ENCODE peak calls at places on chromosome 15, in four cellular contexts. V is midbrain, G is type B pancreatic cell, H is cardiac muscle cell. R is an unnamed sample.

GRCh38 chr15:41777421-41777973 is 3.2 kb downstream of the MAPKBP1 start:
- DNase-seq in V (no peak), H (no peak), G (no peak), R (no peak)

GRCh38 chr15:32956006-32956405 is 238.2 kb downstream of the GREM1 start:
- DNase-seq in G (no peak), V (peak; percentile 48), H (peak; percentile 40), R (no peak)

GRCh38 chr15:85316244-85316934 is 64.0 kb upstream of the AKAP13 start:
- DNase-seq in V (no peak), H (peak; percentile 25), G (no peak), R (no peak)

GRCh38 chr15:35545316-35545824 is 595 bp downstream of the DPH6 start:
- DNase-seq in G (no peak), H (peak; percentile 54), V (no peak), R (no peak)

GRCh38 chr15:47764666-47765065 is 47.4 kb downstream of the SEMA6D start:
- DNase-seq in H (no peak), V (no peak), G (no peak), R (no peak)

GRCh38 chr15:80744826-80745225 is 34.3 kb upstream of the CEMIP start:
- DNase-seq in H (no peak), V (no peak), G (no peak), R (no peak)

GRCh38 chr15:65937476-65937875 is 68.2 kb downstream of the RAB11A start:
- DNase-seq in H (no peak), G (no peak), V (no peak), R (no peak)

GRCh38 chr15:56292546-56293316 is 49.1 kb upstream of the RFX7 start:
- DNase-seq in V (no peak), H (no peak), G (no peak), R (no peak)

GRCh38 chr15:64857421-64857820 is 15.7 kb downstream of the PLEKHO2 start:
- DNase-seq in G (no peak), H (no peak), V (no peak), R (no peak)

GRCh38 chr15:49131403-49131802 is 24.0 kb downstream of the COPS2 start:
- DNase-seq in G (no peak), H (no peak), V (no peak), R (no peak)

GRCh38 chr15:83854950-83855707 is 201.2 kb downstream of the ADAMTSL3 start:
- DNase-seq in G (no peak), H (no peak), V (no peak), R (no peak)

GRCh38 chr15:73683257-73683623 is 943 bp upstream of the CD276 start:
- DNase-seq in H (no peak), V (no peak), G (no peak), R (no peak)

GRCh38 chr15:88238618-88239430 is 17.7 kb downstream of the NTRK3 start:
- DNase-seq in G (no peak), V (no peak), H (peak; percentile 7), R (no peak)